ENCODE peak calls at places on chromosome 11, in nine cellular contexts. X is tibial artery, M is left ventricle myocardium inferior, G is pancreas, L is upper lobe of right lung, T is SK-N-SH, W is A549, P is PC-9, Z is adrenal gland. Q is an unnamed sample.

GRCh38 chr11:69644962-69645675 is 4.2 kb downstream of the CCND1 start:
- DNase-seq in X (no peak), M (no peak), G (peak; percentile 63), L (peak; percentile 63), T (peak; percentile 66), W (no peak), P (no peak), Z (peak; percentile 56), Q (no peak)

GRCh38 chr11:71284525-71285092 is 32.2 kb upstream of the SHANK2 start:
- DNase-seq in X (peak; percentile 25), M (no peak), G (peak; percentile 66), L (no peak), T (peak; percentile 57), W (no peak), P (peak; percentile 59), Z (no peak), Q (no peak)

GRCh38 chr11:36513965-36514364 is 3.9 kb upstream of the TRAF6 start:
- DNase-seq in X (no peak), M (no peak), G (no peak), L (no peak), T (no peak), W (no peak), P (no peak), Z (no peak), Q (no peak)

GRCh38 chr11:75859614-75860013 is 44.6 kb downstream of the UVRAG start:
- DNase-seq in X (no peak), M (no peak), G (no peak), L (no peak), T (no peak), W (no peak), P (no peak), Z (no peak), Q (no peak)

GRCh38 chr11:20021771-20022362 is 138.4 kb downstream of the DBX1 start:
- DNase-seq in X (no peak), M (no peak), G (no peak), L (no peak), T (no peak), W (peak; percentile 73), P (no peak), Z (no peak), Q (no peak)

GRCh38 chr11:56910046-56910753 is 78.5 kb upstream of the OR5AK2 start:
- DNase-seq in X (no peak), M (no peak), G (no peak), L (no peak), T (no peak), W (peak; percentile 99), P (no peak), Z (no peak), Q (no peak)

GRCh38 chr11:59767212-59767611 is 12.0 kb downstream of the STX3 start:
- DNase-seq in X (no peak), M (no peak), G (no peak), L (no peak), T (no peak), W (no peak), P (no peak), Z (no peak), Q (no peak)

GRCh38 chr11:109586789-109587188 is 164.8 kb downstream of the C11orf87 start:
- DNase-seq in X (no peak), M (no peak), G (no peak), L (no peak), T (no peak), W (no peak), P (no peak), Z (no peak), Q (no peak)

GRCh38 chr11:45267660-45268340 is 18.3 kb downstream of the SYT13 start:
- DNase-seq in X (no peak), M (no peak), G (no peak), L (no peak), T (no peak), W (peak; percentile 71), P (no peak), Z (no peak), Q (no peak)

GRCh38 chr11:73493838-73494598 is 103.9 kb downstream of the FAM168A start:
- DNase-seq in X (no peak), M (no peak), G (no peak), L (no peak), T (no peak), W (peak; percentile 38), P (peak; percentile 96), Z (peak; percentile 58), Q (peak; percentile 49)

GRCh38 chr11:130001491-130002351 is 914 bp downstream of the PRDM10 start:
- DNase-seq in X (peak; percentile 72), M (peak; percentile 27), G (peak; percentile 85), L (peak; percentile 84), T (no peak), W (peak; percentile 12), P (peak; percentile 39), Z (peak; percentile 56), Q (peak; percentile 24)

GRCh38 chr11:74418509-74418895 is 20.3 kb upstream of the PGM2L1 start:
- DNase-seq in X (no peak), M (no peak), G (no peak), L (no peak), T (no peak), W (peak; percentile 64), P (peak; percentile 77), Z (no peak), Q (peak; percentile 84)

GRCh38 chr11:123517559-123518364 is 87.7 kb downstream of the GRAMD1B start:
- DNase-seq in X (no peak), M (no peak), G (no peak), L (no peak), T (no peak), W (no peak), P (no peak), Z (peak; percentile 52), Q (no peak)

GRCh38 chr11:133787379-133788103 is 57.8 kb downstream of the SPATA19 start:
- DNase-seq in X (no peak), M (peak; percentile 61), G (no peak), L (peak; percentile 78), T (no peak), W (no peak), P (no peak), Z (no peak), Q (no peak)

GRCh38 chr11:114187173-114187572 is 109.0 kb upstream of the NNMT start:
- DNase-seq in X (peak; percentile 46), M (no peak), G (no peak), L (no peak), T (no peak), W (no peak), P (no peak), Z (no peak), Q (no peak)

GRCh38 chr11:27423125-27423524 is 49.5 kb downstream of the LGR4 start:
- DNase-seq in X (no peak), M (peak; percentile 50), G (no peak), L (no peak), T (no peak), W (peak; percentile 66), P (peak; percentile 55), Z (no peak), Q (peak; percentile 48)
- H3K27ac ChIP-seq in X (no peak overlapping the region), M (peak overlapping the region; percentile 67), G (no peak overlapping the region), L (no peak overlapping the region), T (no peak overlapping the region), W (peak overlapping the region; percentile 61), P (peak overlapping the region; percentile 42), Z (peak overlapping the region; percentile 15), Q (peak overlapping the region; percentile 35)

GRCh38 chr11:1055109-1055703 is 18.7 kb upstream of the MUC6 start:
- DNase-seq in X (no peak), M (no peak), G (no peak), L (peak; percentile 46), T (no peak), W (no peak), P (no peak), Z (no peak), Q (no peak)
- H3K27ac ChIP-seq in X (no peak overlapping the region), M (no peak overlapping the region), G (no peak overlapping the region), L (no peak overlapping the region), T (no peak overlapping the region), W (peak overlapping the region; percentile 81), P (no peak overlapping the region), Z (no peak overlapping the region), Q (no peak overlapping the region)

GRCh38 chr11:65036931-65037330 is 4.1 kb upstream of the SAC3D1 start:
- DNase-seq in X (peak; percentile 84), M (peak; percentile 70), G (peak; percentile 92), L (peak; percentile 84), T (no peak), W (no peak), P (no peak), Z (peak; percentile 91), Q (no peak)

GRCh38 chr11:65034423-65034822 is 6.6 kb upstream of the SAC3D1 start:
- DNase-seq in X (no peak), M (no peak), G (no peak), L (no peak), T (no peak), W (no peak), P (no peak), Z (no peak), Q (no peak)

GRCh38 chr11:65035579-65035978 is 5.4 kb upstream of the SAC3D1 start:
- DNase-seq in X (no peak), M (no peak), G (no peak), L (no peak), T (no peak), W (no peak), P (no peak), Z (peak; percentile 69), Q (no peak)

GRCh38 chr11:65027213-65028067 is at the start of gene SNX15:
- DNase-seq in X (peak; percentile 95), M (peak; percentile 94), G (peak; percentile 96), L (peak; percentile 95), T (peak; percentile 93), W (peak; percentile 97), P (peak; percentile 90), Z (peak; percentile 97), Q (peak; percentile 95)

GRCh38 chr11:65032216-65032615 is 5.0 kb downstream of the SNX15 start:
- DNase-seq in X (no peak), M (no peak), G (no peak), L (no peak), T (no peak), W (no peak), P (no peak), Z (no peak), Q (no peak)
- H3K27ac ChIP-seq in X (no peak overlapping the region), M (no peak overlapping the region), G (no peak overlapping the region), L (no peak overlapping the region), T (no peak overlapping the region), W (no peak overlapping the region), P (no peak overlapping the region), Z (no peak overlapping the region), Q (peak overlapping the region; percentile 4)

GRCh38 chr11:31783264-31783663 is 27.9 kb downstream of the PAX6 start:
- DNase-seq in X (no peak), M (no peak), G (no peak), L (no peak), T (no peak), W (no peak), P (no peak), Z (no peak), Q (no peak)

GRCh38 chr11:31784645-31785044 is 26.5 kb downstream of the PAX6 start:
- DNase-seq in X (no peak), M (no peak), G (no peak), L (no peak), T (no peak), W (no peak), P (no peak), Z (no peak), Q (no peak)

GRCh38 chr11:31782243-31782642 is 28.9 kb downstream of the PAX6 start:
- DNase-seq in X (no peak), M (no peak), G (no peak), L (no peak), T (no peak), W (no peak), P (no peak), Z (no peak), Q (no peak)

GRCh38 chr11:31780078-31780971 is 30.8 kb downstream of the PAX6 start:
- DNase-seq in X (no peak), M (no peak), G (no peak), L (no peak), T (no peak), W (no peak), P (no peak), Z (no peak), Q (no peak)

GRCh38 chr11:31779268-31779879 is 31.7 kb downstream of the PAX6 start:
- DNase-seq in X (no peak), M (no peak), G (no peak), L (no peak), T (no peak), W (no peak), P (no peak), Z (no peak), Q (peak; percentile 18)
- H3K27ac ChIP-seq in X (peak overlapping the region; percentile 35), M (no peak overlapping the region), G (no peak overlapping the region), L (no peak overlapping the region), T (no peak overlapping the region), W (no peak overlapping the region), P (no peak overlapping the region), Z (no peak overlapping the region), Q (no peak overlapping the region)

Q was measured in RWPE1.